ENCODE peak calls at places on chromosomes 4 and X, in seven cellular contexts. A, E, Y, X, D, K and G are unnamed samples.
A peak's percentile ranks its signal among the peaks of the same experiment; 100 is the strongest.

GRCh38 chr4:79886557-79886956 is 186.5 kb downstream of the ANTXR2 start:
- DNase-seq in A (no peak), E (no peak), Y (no peak), X (no peak), D (no peak), K (no peak), G (no peak)

GRCh38 chrX:13747836-13748235 is 13.3 kb downstream of the OFD1 start:
- DNase-seq in A (peak; percentile 51), E (no peak), Y (peak; percentile 27), X (no peak), D (no peak), K (peak; percentile 58), G (peak; percentile 29)

GRCh38 chrX:150465856-150466775 is 102.3 kb upstream of the MTM1 start:
- DNase-seq in A (no peak), E (no peak), Y (no peak), X (peak; percentile 62), D (no peak), K (no peak), G (no peak)

GRCh38 chr4:19791422-19792113 is 460.1 kb upstream of the SLIT2 start:
- DNase-seq in A (no peak), E (no peak), Y (no peak), X (no peak), D (no peak), K (no peak), G (no peak)

GRCh38 chr4:17817027-17817426 is 6.2 kb downstream of the NCAPG start:
- DNase-seq in A (peak; percentile 53), E (no peak), Y (no peak), X (no peak), D (no peak), K (peak; percentile 69), G (peak; percentile 47)

GRCh38 chr4:158667651-158668198 is 4.0 kb downstream of the C4orf46 start:
- DNase-seq in A (peak; percentile 48), E (no peak), Y (peak; percentile 76), X (no peak), D (no peak), K (no peak), G (no peak)

GRCh38 chr4:85869156-85869555 is 394.2 kb downstream of the ARHGAP24 start:
- DNase-seq in A (peak; percentile 24), E (no peak), Y (no peak), X (no peak), D (no peak), K (no peak), G (no peak)

GRCh38 chr4:72006576-72006975 is 25.2 kb upstream of the NPFFR2 start:
- DNase-seq in A (no peak), E (no peak), Y (peak; percentile 17), X (no peak), D (no peak), K (peak; percentile 91), G (peak; percentile 30)

GRCh38 chrX:2391869-2392606 is 108.7 kb downstream of the DHRSX start:
- DNase-seq in A (peak; percentile 98), E (no peak), Y (peak; percentile 66), X (no peak), D (no peak), K (peak; percentile 96), G (peak; percentile 52)

GRCh38 chr4:26864904-26865303 is 4.3 kb downstream of the STIM2 start:
- DNase-seq in A (no peak), E (no peak), Y (no peak), X (no peak), D (no peak), K (no peak), G (no peak)

GRCh38 chrX:100358766-100359165 is 51.3 kb downstream of the PCDH19 start:
- DNase-seq in A (no peak), E (no peak), Y (no peak), X (no peak), D (no peak), K (no peak), G (no peak)

GRCh38 chr4:30721353-30722091 is 1.4 kb downstream of the PCDH7 start:
- DNase-seq in A (peak; percentile 77), E (no peak), Y (no peak), X (peak; percentile 71), D (peak; percentile 35), K (peak; percentile 65), G (no peak)

GRCh38 chrX:23820235-23820782 is 37.3 kb downstream of the SAT1 start:
- DNase-seq in A (no peak), E (no peak), Y (no peak), X (no peak), D (no peak), K (peak; percentile 47), G (no peak)

GRCh38 chr4:143294310-143294709 is 42.4 kb upstream of the GAB1 start:
- DNase-seq in A (no peak), E (peak; percentile 63), Y (peak; percentile 35), X (peak; percentile 85), D (peak; percentile 66), K (peak; percentile 62), G (no peak)

GRCh38 chrX:143095841-143096240 is 70.1 kb downstream of the SPANXN4 start:
- DNase-seq in A (no peak), E (no peak), Y (no peak), X (no peak), D (no peak), K (no peak), G (no peak)

GRCh38 chr4:122739174-122739573 is 6.7 kb downstream of the BBS12 start:
- DNase-seq in A (no peak), E (no peak), Y (no peak), X (no peak), D (no peak), K (peak; percentile 80), G (peak; percentile 53)

GRCh38 chr4:67575889-67576329 is 17.4 kb downstream of the STAP1 start:
- DNase-seq in A (no peak), E (no peak), Y (no peak), X (no peak), D (no peak), K (no peak), G (no peak)

GRCh38 chrX:41127476-41128192 is 42.4 kb downstream of the USP9X start:
- DNase-seq in A (no peak), E (no peak), Y (no peak), X (no peak), D (no peak), K (no peak), G (no peak)

GRCh38 chr4:143692241-143692640 is 8.2 kb downstream of the FREM3 start:
- DNase-seq in A (no peak), E (no peak), Y (no peak), X (no peak), D (no peak), K (no peak), G (no peak)

GRCh38 chr4:121784975-121785374 is 16.1 kb upstream of the EXOSC9 start:
- DNase-seq in A (no peak), E (no peak), Y (peak; percentile 93), X (no peak), D (no peak), K (peak; percentile 98), G (peak; percentile 79)

GRCh38 chrX:9988762-9989161 is 21.6 kb downstream of the CLDN34 start:
- DNase-seq in A (no peak), E (no peak), Y (no peak), X (no peak), D (no peak), K (no peak), G (no peak)

GRCh38 chr4:103011378-103012025 is 8.0 kb downstream of the SLC9B1 start:
- DNase-seq in A (peak; percentile 53), E (no peak), Y (no peak), X (no peak), D (no peak), K (peak; percentile 58), G (no peak)

GRCh38 chrX:17496407-17496806 is 121.4 kb downstream of the NHS start:
- DNase-seq in A (no peak), E (no peak), Y (peak; percentile 14), X (no peak), D (no peak), K (no peak), G (no peak)

GRCh38 chr4:181832305-181832704 is 410.9 kb upstream of the TENM3 start:
- DNase-seq in A (no peak), E (no peak), Y (no peak), X (no peak), D (no peak), K (no peak), G (no peak)

GRCh38 chr4:89307446-89308160 is at the start of gene GPRIN3:
- DNase-seq in A (peak; percentile 82), E (peak; percentile 16), Y (peak; percentile 24), X (peak; percentile 68), D (peak; percentile 42), K (peak; percentile 42), G (no peak)

GRCh38 chr4:4488405-4489404 is 53.1 kb downstream of the STX18 start:
- DNase-seq in A (peak; percentile 80), E (peak; percentile 33), Y (peak; percentile 56), X (peak; percentile 69), D (peak; percentile 44), K (peak; percentile 60), G (peak; percentile 56)

GRCh38 chr4:20422398-20422797 is 170.7 kb downstream of the SLIT2 start:
- DNase-seq in A (peak; percentile 76), E (no peak), Y (peak; percentile 9), X (no peak), D (no peak), K (peak; percentile 42), G (no peak)

DNA sequence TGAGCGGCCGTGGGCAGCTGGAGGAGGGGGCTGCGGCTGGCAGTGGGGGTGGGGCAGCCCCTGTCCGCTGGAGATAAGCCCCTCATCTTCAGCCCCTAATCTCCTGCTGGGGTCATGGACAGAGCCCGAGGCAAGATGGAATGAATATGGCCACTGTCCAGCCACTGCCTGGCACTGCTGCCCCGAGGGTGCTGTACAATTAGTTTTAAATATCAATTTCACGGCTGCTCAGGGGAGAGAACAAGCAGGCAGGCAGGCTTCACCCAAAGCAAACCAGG is 64.1 kb upstream of the NKX1-1 start:
- DNase-seq in A (no peak), E (no peak), Y (no peak), X (no peak), D (no peak), K (no peak), G (no peak)
- H3K27me3 ChIP-seq in A (no peaks in the 10 kb centered on the region), E (peaks cover 33% of the 10 kb centered on the region), Y (peaks cover 3% of the 10 kb centered on the region), X (no peaks in the 10 kb centered on the region), D (no peaks in the 10 kb centered on the region), K (peaks cover 10% of the 10 kb centered on the region), G (peaks cover 20% of the 10 kb centered on the region)

GRCh38 chrX:97158270-97158669 is 274.6 kb downstream of the RPA4 start:
- DNase-seq in A (no peak), E (no peak), Y (no peak), X (no peak), D (no peak), K (peak; percentile 5), G (no peak)
- H3K27me3 ChIP-seq in A (no peaks in the 10 kb centered on the region), E (peaks cover 5% of the 10 kb centered on the region), Y (no peaks in the 10 kb centered on the region), X (no peaks in the 10 kb centered on the region), D (no peaks in the 10 kb centered on the region), K (no peaks in the 10 kb centered on the region), G (no peaks in the 10 kb centered on the region)

GRCh38 chrX:63656871-63657580 is 128.0 kb downstream of the ARHGEF9 start:
- DNase-seq in A (peak; percentile 7), E (no peak), Y (peak; percentile 53), X (no peak), D (no peak), K (peak; percentile 85), G (peak; percentile 32)

GRCh38 chrX:63657821-63658220 is 127.2 kb downstream of the ARHGEF9 start:
- DNase-seq in A (peak; percentile 42), E (no peak), Y (no peak), X (peak; percentile 88), D (peak; percentile 24), K (peak; percentile 87), G (peak; percentile 34)

GRCh38 chrX:63652086-63652775 is 132.8 kb downstream of the ARHGEF9 start:
- DNase-seq in A (no peak), E (no peak), Y (no peak), X (no peak), D (no peak), K (no peak), G (no peak)
- H3K27me3 ChIP-seq in A (no peaks in the 10 kb centered on the region), E (no peaks in the 10 kb centered on the region), Y (no peaks in the 10 kb centered on the region), X (no peaks in the 10 kb centered on the region), D (no peaks in the 10 kb centered on the region), K (no peaks in the 10 kb centered on the region), G (no peaks in the 10 kb centered on the region)

GRCh38 chr4:6542951-6543350 is 32.0 kb upstream of the MAN2B2 start:
- DNase-seq in A (no peak), E (no peak), Y (no peak), X (no peak), D (no peak), K (no peak), G (no peak)
- H3K27me3 ChIP-seq in A (no peaks in the 10 kb centered on the region), E (peaks cover 19% of the 10 kb centered on the region), Y (peaks cover 4% of the 10 kb centered on the region), X (no peaks in the 10 kb centered on the region), D (no peaks in the 10 kb centered on the region), K (no peaks in the 10 kb centered on the region), G (no peaks in the 10 kb centered on the region)